ENCODE peak calls at places on chromosomes 1 and 21, in four cellular contexts. E, X, D and L are unnamed samples.
A peak's percentile ranks its signal among the peaks of the same experiment; 100 is the strongest.

GRCh38 chr1:37999434-38000232 is 5.7 kb downstream of the FHL3 start:
- DNase-seq in X (no peak), E (peak; percentile 86), D (peak; percentile 55), L (peak; percentile 86)

GRCh38 chr1:28882009-28882628 is 32.2 kb upstream of the EPB41 start:
- DNase-seq in D (peak; percentile 93), E (peak; percentile 84), X (peak; percentile 41), L (no peak)

GRCh38 chr1:175824079-175824478 is 80.7 kb upstream of the TNR start:
- DNase-seq in E (peak; percentile 41), X (no peak), D (peak; percentile 90), L (no peak)

GRCh38 chr1:226349801-226350503 is 41.0 kb upstream of the LIN9 start:
- DNase-seq in E (peak; percentile 83), X (no peak), D (no peak), L (no peak)

GRCh38 chr1:183932412-183932811 is 105.1 kb downstream of the COLGALT2 start:
- DNase-seq in D (peak; percentile 41), X (no peak), E (peak; percentile 12), L (no peak)

GRCh38 chr1:59025201-59025600 is 241.4 kb upstream of the JUN start:
- DNase-seq in X (no peak), E (peak; percentile 75), D (no peak), L (no peak)

GRCh38 chr1:215458084-215458483 is 109.0 kb upstream of the KCTD3 start:
- DNase-seq in D (no peak), X (no peak), E (no peak), L (no peak)

GRCh38 chr1:169113613-169114119 is 7.2 kb downstream of the ATP1B1 start:
- DNase-seq in D (no peak), E (peak; percentile 79), X (no peak), L (no peak)

GRCh38 chr1:218344814-218345672 is at the start of gene TGFB2:
- DNase-seq in E (peak; percentile 93), X (no peak), D (no peak), L (no peak)

GRCh38 chr1:232305020-232305419 is 324.9 kb downstream of the SIPA1L2 start:
- DNase-seq in D (no peak), X (no peak), E (no peak), L (no peak)

GRCh38 chr1:168031627-168032026 is 94.8 kb upstream of the MPC2 start:
- DNase-seq in X (no peak), E (no peak), D (no peak), L (no peak)

GRCh38 chr1:162502928-162503327 is 5.3 kb downstream of the UHMK1 start:
- DNase-seq in E (no peak), D (no peak), X (no peak), L (no peak)

GRCh38 chr1:205430631-205431305 is 8.9 kb upstream of the LEMD1 start:
- DNase-seq in X (peak; percentile 13), D (peak; percentile 91), E (peak; percentile 59), L (no peak)

GRCh38 chr1:110778821-110779220 is 94.1 kb upstream of the CD53 start:
- DNase-seq in X (no peak), E (no peak), D (no peak), L (no peak)

GRCh38 chr1:228463559-228464455 is 23.4 kb upstream of the RNF187 start:
- DNase-seq in E (no peak), X (no peak), D (peak; percentile 82), L (no peak)

GRCh38 chr1:19483261-19483660 is 2.1 kb downstream of the CAPZB start:
- DNase-seq in E (no peak), D (no peak), X (no peak), L (no peak)

GRCh38 chr21:46108827-46109226 is 10.9 kb downstream of the COL6A2 start:
- DNase-seq in X (no peak), D (no peak), E (no peak), L (no peak)

GRCh38 chr1:228898582-228898992 is 163.3 kb downstream of the RHOU start:
- DNase-seq in D (peak; percentile 37), E (no peak), X (no peak), L (peak; percentile 74)

GRCh38 chr1:54001620-54002019 is 16.4 kb downstream of the LDLRAD1 start:
- DNase-seq in X (no peak), E (no peak), D (no peak), L (no peak)

GRCh38 chr1:238419209-238419608 is 528.5 kb upstream of the ZP4 start:
- DNase-seq in E (no peak), D (no peak), X (no peak), L (no peak)

GRCh38 chr1:191495040-191495439 is 663.2 kb upstream of the RGS18 start:
- DNase-seq in D (no peak), X (no peak), E (no peak), L (no peak)

GRCh38 chr1:227245613-227246320 is 72.5 kb downstream of the CDC42BPA start:
- DNase-seq in X (no peak), D (no peak), E (no peak), L (no peak)

GRCh38 chr1:205301842-205302588 is 19.5 kb downstream of the NUAK2 start:
- DNase-seq in E (no peak), D (no peak), X (no peak), L (no peak)

GRCh38 chr1:10909697-10910489 is 102.6 kb upstream of the TARDBP start:
- DNase-seq in D (peak; percentile 95), X (no peak), E (peak; percentile 4), L (no peak)

GRCh38 chr1:101847608-101848007 is 149.1 kb downstream of the OLFM3 start:
- DNase-seq in D (no peak), X (no peak), E (no peak), L (no peak)

GRCh38 chr1:4225091-4225490 is 325.0 kb upstream of the C1orf174 start:
- DNase-seq in D (no peak), E (no peak), X (no peak), L (no peak)

GRCh38 chr21:44899768-44900558 is 20.7 kb downstream of the ITGB2 start:
- DNase-seq in D (no peak), X (no peak), E (no peak), L (no peak)

GRCh38 chr1:169572184-169572583 is 14.1 kb downstream of the F5 start:
- DNase-seq in E (peak; percentile 5), X (no peak), D (no peak), L (no peak)

GRCh38 chr21:26515257-26515656 is 57.8 kb downstream of the CYYR1 start:
- DNase-seq in E (no peak), X (no peak), D (no peak), L (no peak)

GRCh38 chr1:159826436-159827101 is at the start of gene SLAMF8:
- DNase-seq in D (no peak), E (no peak), X (peak; percentile 33), L (no peak)

GRCh38 chr1:198187973-198188588 is 31.3 kb downstream of the NEK7 start:
- DNase-seq in D (no peak), X (no peak), E (peak; percentile 32), L (no peak)

GRCh38 chr1:207440634-207441033 is 13.5 kb upstream of the CR2 start:
- DNase-seq in E (no peak), X (no peak), D (no peak), L (no peak)

GRCh38 chr1:207444514-207445208 is 9.5 kb upstream of the CR2 start:
- DNase-seq in E (no peak), D (no peak), X (no peak), L (no peak)
- H3K27me3 ChIP-seq in E (peaks cover 24% of the 10 kb centered on the region), D (no peaks in the 10 kb centered on the region), X (no peaks in the 10 kb centered on the region), L (no peaks in the 10 kb centered on the region)

GRCh38 chr1:243850368-243851128 is 505 bp upstream of the AKT3 start:
- DNase-seq in E (peak; percentile 80), X (no peak), D (peak; percentile 90), L (no peak)
- TF ChIP-seq POLR2AphosphoS5 in E (peak; percentile 80), X (no peak), D (no peak), L (peak; percentile 46)

GRCh38 chr1:230120949-230121381 is 53.9 kb downstream of the GALNT2 start:
- DNase-seq in X (no peak), D (peak; percentile 77), E (peak; percentile 17), L (no peak)

GRCh38 chr1:230114245-230114651 is 47.2 kb downstream of the GALNT2 start:
- DNase-seq in D (no peak), E (no peak), X (no peak), L (no peak)

GRCh38 chr1:230120289-230120948 is 53.4 kb downstream of the GALNT2 start:
- DNase-seq in X (no peak), E (no peak), D (no peak), L (no peak)

GRCh38 chr1:230119340-230119739 is 52.3 kb downstream of the GALNT2 start:
- DNase-seq in X (no peak), D (no peak), E (no peak), L (no peak)

GRCh38 chr1:230117694-230118093 is 50.7 kb downstream of the GALNT2 start:
- DNase-seq in E (no peak), X (no peak), D (no peak), L (no peak)
- H3K4me1 ChIP-seq in E (peaks cover 10% of the 10 kb centered on the region), X (peaks cover 23% of the 10 kb centered on the region), D (peaks cover 5% of the 10 kb centered on the region), L (peaks cover 29% of the 10 kb centered on the region)

GRCh38 chr1:202682477-202682876 is 27.8 kb downstream of the SYT2 start:
- DNase-seq in D (no peak), E (no peak), X (no peak), L (no peak)
- H3K27me3 ChIP-seq in D (no peaks in the 10 kb centered on the region), E (peaks cover 7% of the 10 kb centered on the region), X (peaks cover 2% of the 10 kb centered on the region), L (no peaks in the 10 kb centered on the region)

GRCh38 chr1:222043444-222044292 is 301.8 kb upstream of the DUSP10 start:
- DNase-seq in X (no peak), E (no peak), D (no peak), L (no peak)
- TF ChIP-seq POLR2AphosphoS5 in X (no peak), E (no peak), D (no peak), L (peak; percentile 37)

DNA sequence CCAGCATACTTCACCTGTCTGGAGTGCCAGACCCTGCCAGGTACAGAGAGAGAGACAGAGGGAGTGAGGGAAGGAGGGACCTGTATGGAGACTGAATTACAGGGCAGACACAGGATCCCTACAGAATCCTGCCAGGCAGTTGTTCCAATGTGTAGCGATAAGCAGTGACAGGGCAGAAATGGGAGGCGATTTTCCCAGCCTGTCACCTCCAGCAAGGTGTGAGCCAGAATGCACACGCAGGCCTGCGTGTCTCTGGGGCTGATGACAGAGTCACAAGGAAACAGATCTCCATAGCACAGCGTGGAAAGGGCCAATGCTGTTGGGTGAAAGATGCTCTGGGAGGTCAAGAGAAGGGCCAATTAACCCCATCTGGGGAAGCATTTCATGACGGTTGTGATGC is 111.3 kb downstream of the HIVEP3 start:
- DNase-seq in D (no peak), E (no peak), X (no peak), L (no peak)
- H3K4me1 ChIP-seq in D (no peaks in the 10 kb centered on the region), E (peaks cover 10% of the 10 kb centered on the region), X (peaks cover 81% of the 10 kb centered on the region), L (peaks cover 30% of the 10 kb centered on the region)

DNA sequence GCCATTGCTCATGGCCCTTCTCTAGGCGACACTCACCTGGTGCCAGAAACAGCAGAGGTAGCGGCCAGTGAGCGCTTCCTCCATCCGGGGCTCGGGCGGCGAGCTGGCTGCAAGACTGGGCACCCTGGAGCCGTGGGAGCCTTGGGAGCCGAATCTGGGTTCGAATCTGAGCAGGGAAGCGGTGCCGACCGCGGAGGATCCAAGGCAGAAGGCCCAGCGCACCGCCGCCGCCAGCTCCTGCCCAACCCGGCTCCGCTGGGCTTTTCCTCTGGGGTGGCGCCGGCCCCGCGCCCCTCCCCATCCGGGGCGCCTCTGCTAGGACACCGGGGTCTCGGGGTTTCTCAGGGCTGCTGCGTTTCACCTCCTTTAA is 1.7 kb upstream of the PRDM16 start:
- DNase-seq in X (no peak), E (no peak), D (peak; percentile 58), L (no peak)
- H3K27me3 ChIP-seq in X (no peaks in the 10 kb centered on the region), E (peaks cover 77% of the 10 kb centered on the region), D (peaks cover 91% of the 10 kb centered on the region), L (peaks cover 32% of the 10 kb centered on the region)